ENCODE peak calls at places on chromosome 22, in ten cellular contexts. K, W, U, O, S, Y, D, H, A and J are unnamed samples.

GRCh38 chr22:34410111-34410510 is 489.8 kb upstream of the LARGE1 start:
- DNase-seq in K (no peak), W (no peak), U (no peak), O (no peak), S (no peak), Y (no peak), D (no peak), H (no peak), A (no peak), J (no peak)

GRCh38 chr22:38018938-38019827 is 34.8 kb upstream of the SOX10 start:
- DNase-seq in K (no peak), W (no peak), U (no peak), O (no peak), S (no peak), Y (no peak), D (no peak), H (no peak), A (no peak), J (no peak)

GRCh38 chr22:20965888-20966855 is 883 bp upstream of the AIFM3 start:
- DNase-seq in K (no peak), W (no peak), U (no peak), O (no peak), S (no peak), Y (no peak), D (no peak), H (no peak), A (no peak), J (no peak)

GRCh38 chr22:38455530-38456271 is 702 bp upstream of the KCNJ4 start:
- DNase-seq in K (no peak), W (peak; percentile 39), U (no peak), O (peak; percentile 76), S (peak; percentile 24), Y (peak; percentile 86), D (peak; percentile 30), H (no peak), A (no peak), J (no peak)

GRCh38 chr22:25942989-25943411 is 201.0 kb downstream of the MYO18B start:
- DNase-seq in K (no peak), W (peak; percentile 66), U (peak; percentile 32), O (no peak), S (no peak), Y (peak; percentile 38), D (no peak), H (no peak), A (no peak), J (no peak)

GRCh38 chr22:35183917-35184316 is 73.4 kb upstream of the HMGXB4 start:
- DNase-seq in K (no peak), W (no peak), U (no peak), O (no peak), S (no peak), Y (no peak), D (no peak), H (no peak), A (no peak), J (no peak)

GRCh38 chr22:36153756-36154155 is 6.8 kb downstream of the APOL3 start:
- DNase-seq in K (no peak), W (no peak), U (no peak), O (no peak), S (no peak), Y (no peak), D (no peak), H (no peak), A (no peak), J (no peak)

GRCh38 chr22:48057116-48057835 is 1294.8 kb downstream of the TBC1D22A start:
- DNase-seq in K (no peak), W (no peak), U (no peak), O (no peak), S (no peak), Y (no peak), D (no peak), H (no peak), A (no peak), J (no peak)

GRCh38 chr22:24526191-24526590 is 28.7 kb downstream of the GUCD1 start:
- DNase-seq in K (no peak), W (no peak), U (no peak), O (no peak), S (no peak), Y (no peak), D (peak; percentile 44), H (no peak), A (no peak), J (no peak)

GRCh38 chr22:32911526-32911925 is 110.0 kb downstream of the TIMP3 start:
- DNase-seq in K (no peak), W (no peak), U (no peak), O (no peak), S (no peak), Y (no peak), D (peak; percentile 14), H (no peak), A (no peak), J (no peak)

GRCh38 chr22:20508815-20509271 is 1.4 kb downstream of the MED15 start:
- DNase-seq in K (no peak), W (no peak), U (no peak), O (no peak), S (no peak), Y (no peak), D (peak; percentile 30), H (no peak), A (no peak), J (no peak)

GRCh38 chr22:50726643-50727340 is 11.2 kb upstream of the ACR start:
- DNase-seq in K (no peak), W (no peak), U (no peak), O (peak; percentile 51), S (no peak), Y (no peak), D (no peak), H (no peak), A (peak; percentile 41), J (no peak)